ENCODE peak calls at places on chromosomes 3 and 15, in five cellular contexts. D is T-cell; Z is NCI-H146; C is stimulated activated CD4-positive, alpha-beta T cell treated with anti-CD3 and anti-CD28 coated beads, Interleukin-12 subunit alpha, Interleukin-12 subunit beta, amount 100 ng/mL, for 4 hours; U is GM13976. A is an unnamed sample.

GRCh38 chr15:68429691-68430470 is 2.1 kb downstream of the ITGA11 start:
- DNase-seq in C (no peak), D (no peak), U (peak), Z (no peak), A (no peak)

GRCh38 chr15:27792756-27793264 is 306.3 kb downstream of the OCA2 start:
- DNase-seq in Z (no peak), D (no peak), U (no peak), C (no peak), A (no peak)

GRCh38 chr15:74776851-74777768 is 4.8 kb upstream of the CSK start:
- DNase-seq in C (no peak), D (peak), U (peak), Z (no peak), A (no peak)

GRCh38 chr15:30649952-30650929 is 24.3 kb downstream of the ARHGAP11B start:
- DNase-seq in C (no peak), U (peak), Z (no peak), D (no peak), A (no peak)

GRCh38 chr3:11238880-11239279 is 33.3 kb upstream of the ATG7 start:
- DNase-seq in D (no peak), U (no peak), Z (no peak), C (no peak), A (no peak)

GRCh38 chr3:127547761-127548605 is 42.5 kb downstream of the TPRA1 start:
- DNase-seq in U (peak), D (peak), C (peak), Z (peak), A (peak)

GRCh38 chr3:20683912-20684311 is 497.9 kb upstream of the SGO1 start:
- DNase-seq in U (no peak), Z (no peak), D (no peak), C (no peak), A (no peak)

GRCh38 chr15:55356985-55357585 is 38.1 kb downstream of the PIGB start:
- DNase-seq in D (no peak), U (no peak), Z (no peak), C (no peak), A (no peak)

GRCh38 chr3:44926172-44926571 is 49.8 kb downstream of the ZDHHC3 start:
- DNase-seq in U (no peak), D (no peak), Z (no peak), C (no peak), A (no peak)

GRCh38 chr3:39181408-39182335 is 10.7 kb downstream of the XIRP1 start:
- DNase-seq in D (no peak), U (no peak), C (no peak), Z (no peak), A (no peak)

GRCh38 chr15:46644493-46645481 is 1010.0 kb downstream of the SQOR start:
- DNase-seq in C (no peak), D (no peak), Z (no peak), U (no peak), A (no peak)

GRCh38 chr3:60497922-60498321 is 753.3 kb downstream of the FHIT start:
- DNase-seq in U (no peak), D (no peak), Z (peak), C (no peak), A (no peak)

GRCh38 chr15:70491183-70491621 is 272.2 kb downstream of the UACA start:
- DNase-seq in C (no peak), D (no peak), Z (no peak), U (no peak), A (no peak)

GRCh38 chr3:82824491-82824890 is 1063.0 kb upstream of the GBE1 start:
- DNase-seq in U (no peak), D (no peak), C (no peak), Z (no peak), A (no peak)

GRCh38 chr3:188208751-188209433 is 54.9 kb downstream of the LPP start:
- DNase-seq in C (no peak), Z (no peak), U (no peak), D (no peak), A (no peak)

GRCh38 chr15:78673917-78674444 is 33.0 kb upstream of the CHRNB4 start:
- DNase-seq in C (no peak), D (no peak), U (no peak), Z (no peak), A (no peak)

GRCh38 chr3:138946554-138947302 is at the start of the genes FOXL2 and FOXL2NB:
- DNase-seq in U (no peak), Z (peak), C (no peak), D (no peak), A (no peak)

GRCh38 chr3:126355777-126356372 is 1.3 kb downstream of the KLF15 start:
- DNase-seq in U (peak), D (no peak), C (no peak), Z (peak), A (peak)

GRCh38 chr15:62895905-62896316 is 146.6 kb upstream of the TPM1 start:
- DNase-seq in U (no peak), D (no peak), Z (no peak), C (no peak), A (no peak)

GRCh38 chr3:115403791-115404190 is 219.5 kb upstream of the GAP43 start:
- DNase-seq in D (no peak), U (no peak), C (no peak), Z (no peak), A (no peak)

GRCh38 chr3:147669076-147669475 is 259.9 kb downstream of the ZIC1 start:
- DNase-seq in D (no peak), U (no peak), C (no peak), Z (no peak), A (no peak)

GRCh38 chr3:171841620-171842000 is 1.5 kb upstream of the TMEM212 start:
- DNase-seq in Z (no peak), U (no peak), D (no peak), C (no peak), A (no peak)

GRCh38 chr3:114011059-114011797 is 45.1 kb downstream of the CCDC191 start:
- DNase-seq in U (peak), C (no peak), D (no peak), Z (no peak), A (no peak)

GRCh38 chr15:98635848-98636247 is 12.5 kb upstream of the IGF1R start:
- DNase-seq in Z (no peak), U (no peak), D (no peak), C (no peak), A (no peak)

GRCh38 chr15:83472797-83473196 is 25.7 kb downstream of the SH3GL3 start:
- DNase-seq in Z (no peak), D (no peak), C (no peak), U (no peak), A (no peak)

GRCh38 chr3:134312072-134312872 is 61.6 kb upstream of the RYK start:
- DNase-seq in C (no peak), Z (peak), U (peak), D (no peak), A (no peak)

GRCh38 chr15:89806217-89806564 is 8.5 kb downstream of the ANPEP start:
- DNase-seq in D (no peak), C (no peak), Z (no peak), U (no peak), A (no peak)